ENCODE peak calls at places on chromosomes 13 and 19, in five cellular contexts. K, M, H, Z and R are unnamed samples.

GRCh38 chr19:46217476-46217875 is 12.1 kb upstream of the IGFL1 start:
- DNase-seq in K (no peak), M (no peak), H (no peak), Z (no peak), R (no peak)

GRCh38 chr13:66154981-66155380 is 1075.2 kb downstream of the PCDH9 start:
- DNase-seq in Z (no peak), K (no peak), H (no peak), M (no peak), R (no peak)

GRCh38 chr13:85386424-85386823 is 412.8 kb downstream of the SLITRK6 start:
- DNase-seq in H (no peak), Z (no peak), K (no peak), M (peak; percentile 5), R (no peak)

GRCh38 chr19:4369109-4369887 is 25.9 kb downstream of the MPND start:
- DNase-seq in Z (no peak), H (peak; percentile 86), K (peak; percentile 88), M (no peak), R (no peak)

GRCh38 chr13:99955747-99956472 is 15.7 kb downstream of the ZIC5 start:
- DNase-seq in K (no peak), M (no peak), Z (no peak), H (peak; percentile 78), R (no peak)

GRCh38 chr19:4373601-4374441 is 26.5 kb downstream of the SH3GL1 start:
- DNase-seq in K (no peak), M (no peak), H (no peak), Z (no peak), R (no peak)

GRCh38 chr13:31227063-31227462 is 27.3 kb downstream of the B3GLCT start:
- DNase-seq in K (no peak), M (no peak), H (no peak), Z (no peak), R (no peak)

GRCh38 chr13:48564046-48564445 is 31.2 kb upstream of the RCBTB2 start:
- DNase-seq in H (no peak), Z (no peak), M (no peak), K (no peak), R (no peak)

GRCh38 chr13:113762075-113762474 is 3.0 kb downstream of the TMEM255B start:
- DNase-seq in H (no peak), K (no peak), M (no peak), Z (no peak), R (no peak)

GRCh38 chr13:49443327-49443688 is 556 bp downstream of the CAB39L start:
- DNase-seq in M (peak; percentile 40), Z (no peak), K (no peak), H (no peak), R (no peak)

GRCh38 chr13:79075703-79076102 is 330.4 kb downstream of the RBM26 start:
- DNase-seq in H (no peak), Z (no peak), M (no peak), K (no peak), R (no peak)

GRCh38 chr13:97212540-97213146 is 9.5 kb upstream of the MBNL2 start:
- DNase-seq in K (no peak), M (no peak), Z (no peak), H (peak; percentile 67), R (no peak)

GRCh38 chr13:59043016-59043415 is 1120.7 kb downstream of the DIAPH3 start:
- DNase-seq in K (no peak), Z (no peak), H (peak; percentile 53), M (no peak), R (no peak)

GRCh38 chr13:98944336-98944735 is 33.5 kb downstream of the DOCK9 start:
- DNase-seq in Z (no peak), M (no peak), H (no peak), K (no peak), R (no peak)

GRCh38 chr13:41966671-41967070 is 5.8 kb upstream of the VWA8 start:
- DNase-seq in K (no peak), Z (no peak), M (no peak), H (no peak), R (no peak)

GRCh38 chr13:72379581-72379980 is 347.8 kb downstream of the MZT1 start:
- DNase-seq in H (no peak), Z (no peak), K (no peak), M (no peak), R (no peak)

GRCh38 chr19:54335979-54336892 is 2.7 kb downstream of the LILRA4 start:
- DNase-seq in H (no peak), M (no peak), Z (no peak), K (no peak), R (no peak)

GRCh38 chr19:13554506-13555235 is 48.4 kb upstream of the CACNA1A start:
- DNase-seq in Z (no peak), M (no peak), H (no peak), K (no peak), R (no peak)

GRCh38 chr13:110509971-110510786 is 51.3 kb downstream of the RAB20 start:
- DNase-seq in H (no peak), M (no peak), Z (no peak), K (peak; percentile 24), R (no peak)

GRCh38 chr19:7679017-7679720 is 1.5 kb upstream of the TRAPPC5 start:
- DNase-seq in Z (no peak), H (no peak), M (no peak), K (peak; percentile 83), R (no peak)

GRCh38 chr19:38975214-38975860 is at the start of gene FBXO17:
- DNase-seq in Z (no peak), K (no peak), H (peak; percentile 85), M (peak; percentile 50), R (no peak)

GRCh38 chr13:37863708-37864107 is 5.9 kb downstream of the TRPC4 start:
- DNase-seq in Z (no peak), H (no peak), K (no peak), M (no peak), R (no peak)

GRCh38 chr13:22012676-22013075 is 341.8 kb downstream of the FGF9 start:
- DNase-seq in H (no peak), K (no peak), Z (no peak), M (no peak), R (no peak)

GRCh38 chr19:34990578-34991192 is 9.4 kb upstream of the GRAMD1A start:
- DNase-seq in M (no peak), K (no peak), Z (no peak), H (no peak), R (no peak)

GRCh38 chr13:102911336-102911735 is 65.5 kb downstream of the ERCC5 start:
- DNase-seq in K (no peak), H (no peak), Z (no peak), M (no peak), R (no peak)

GRCh38 chr19:13051581-13052165 is 51.0 kb downstream of the LYL1 start:
- DNase-seq in K (peak; percentile 22), Z (peak; percentile 74), H (peak; percentile 93), M (peak; percentile 97), R (no peak)

GRCh38 chr19:46776927-46777911 is 11.2 kb downstream of the SLC1A5 start:
- DNase-seq in K (no peak), Z (no peak), H (peak; percentile 95), M (no peak), R (no peak)

GRCh38 chr19:10812902-10813404 is 23.1 kb downstream of the TMED1 start:
- DNase-seq in M (no peak), Z (no peak), K (no peak), H (peak; percentile 43), R (no peak)

GRCh38 chr19:3910105-3910504 is 22.8 kb upstream of the NMRK2 start:
- DNase-seq in K (no peak), Z (no peak), H (no peak), M (no peak), R (no peak)

GRCh38 chr19:43224855-43225253 is 19.4 kb upstream of the PSG4 start:
- DNase-seq in Z (no peak), H (no peak), K (no peak), M (no peak), R (no peak)

GRCh38 chr13:109697936-109698335 is 88.4 kb downstream of the IRS2 start:
- DNase-seq in Z (no peak), H (no peak), M (no peak), K (no peak), R (no peak)

GRCh38 chr19:17391371-17392151 is 2.4 kb downstream of the CCDC194 start:
- DNase-seq in H (peak; percentile 64), Z (no peak), K (peak; percentile 17), M (no peak), R (no peak)

GRCh38 chr19:51024924-51025323 is 1.5 kb downstream of the KLK11 start:
- DNase-seq in M (no peak), H (peak; percentile 68), Z (no peak), K (no peak), R (no peak)

GRCh38 chr13:86020350-86021002 is 221.3 kb upstream of the SLITRK6 start:
- DNase-seq in M (no peak), K (no peak), Z (no peak), H (no peak), R (no peak)

GRCh38 chr19:57748029-57748428 is 1.4 kb downstream of the ZNF776 start:
- DNase-seq in Z (no peak), H (no peak), M (no peak), K (no peak), R (no peak)
- H3K9me3 ChIP-seq in Z (no peaks in the 10 kb centered on the region), H (peaks cover 5% of the 10 kb centered on the region), M (no peaks in the 10 kb centered on the region), K (peaks cover 10% of the 10 kb centered on the region), R (peaks cover 16% of the 10 kb centered on the region)

GRCh38 chr19:30158893-30159245 is 213.3 kb upstream of the ZNF536 start:
- DNase-seq in Z (no peak), K (no peak), M (no peak), H (no peak), R (no peak)
- H3K9me3 ChIP-seq in Z (no peaks in the 10 kb centered on the region), K (no peaks in the 10 kb centered on the region), M (no peaks in the 10 kb centered on the region), H (no peaks in the 10 kb centered on the region), R (no peaks in the 10 kb centered on the region)

GRCh38 chr19:6292006-6292405 is 12.2 kb upstream of the MLLT1 start:
- DNase-seq in Z (no peak), K (no peak), M (no peak), H (no peak), R (peak; percentile 32)
- H3K9me3 ChIP-seq in Z (peaks cover 80% of the 10 kb centered on the region), K (peaks cover 53% of the 10 kb centered on the region), M (peaks cover 32% of the 10 kb centered on the region), H (peaks cover 58% of the 10 kb centered on the region), R (peaks cover 42% of the 10 kb centered on the region)

GRCh38 chr19:56834564-56835375 is 5.8 kb downstream of the PEG3 start:
- DNase-seq in Z (no peak), K (no peak), H (no peak), M (no peak), R (no peak)
- H3K9me3 ChIP-seq in Z (no peaks in the 10 kb centered on the region), K (peaks cover 21% of the 10 kb centered on the region), H (peaks cover 92% of the 10 kb centered on the region), M (peaks cover 31% of the 10 kb centered on the region), R (peaks cover 12% of the 10 kb centered on the region)

DNA sequence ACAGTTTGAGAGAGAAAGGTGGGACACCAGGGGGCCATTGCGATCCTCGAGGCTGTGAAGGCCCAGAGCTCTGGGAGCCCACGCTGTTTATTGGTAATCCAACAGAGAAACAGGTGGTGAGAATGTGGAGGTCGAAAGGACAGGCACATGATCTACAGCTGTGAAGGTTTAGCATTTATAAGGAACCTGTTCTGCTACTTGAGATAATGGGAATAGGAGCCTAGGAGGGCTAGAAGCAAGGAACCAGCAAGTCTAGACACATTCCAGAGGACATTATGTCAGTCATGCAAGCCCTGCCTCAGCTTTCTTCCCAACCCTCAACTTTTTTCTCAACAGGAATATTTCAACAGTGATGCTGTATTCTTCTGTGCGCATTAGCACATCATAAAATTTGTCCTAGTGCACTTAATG is 25.3 kb downstream of the ZNF90 start:
- DNase-seq in Z (no peak), M (no peak), K (no peak), H (peak; percentile 55), R (no peak)
- H3K9me3 ChIP-seq in Z (peaks cover 99% of the 10 kb centered on the region), M (peaks cover 35% of the 10 kb centered on the region), K (no peaks in the 10 kb centered on the region), H (peaks cover 100% of the 10 kb centered on the region), R (peaks cover 16% of the 10 kb centered on the region)